ENCODE peak calls at places on chromosomes 11 and 22, in ten cellular contexts. One of them, this sample, is unnamed.

GRCh38 chr11:8382436-8383053 is 118.9 kb upstream of the LMO1 start:
- DNase-seq in LoVo: no peak
- DNase-seq in Calu3: no peak
- DNase-seq in BJ: no peak
- DNase-seq in stimulated activated naive CD4-positive, alpha-beta T cell: no peak
- DNase-seq in CD8-positive, alpha-beta T cell: no peak
- DNase-seq in NCI-H1417: no peak
- DNase-seq in GM23338: no peak
- DNase-seq in non-pigmented ciliary epithelial cell: peak; percentile 17
- DNase-seq in NCI-H187 treated with DMSO at 0.1 percent for 48 hours: no peak
- DNase-seq in this sample: no peak

GRCh38 chr11:46447544-46447943 is 56.0 kb upstream of the CHRM4 start:
- DNase-seq in GM23338: no peak
- DNase-seq in NCI-H187 treated with DMSO at 0.1 percent for 48 hours: no peak
- DNase-seq in BJ: no peak
- DNase-seq in non-pigmented ciliary epithelial cell: no peak
- DNase-seq in Calu3: no peak
- DNase-seq in NCI-H1417: no peak
- DNase-seq in LoVo: no peak
- DNase-seq in stimulated activated naive CD4-positive, alpha-beta T cell: no peak
- DNase-seq in CD8-positive, alpha-beta T cell: no peak
- DNase-seq in this sample: no peak

GRCh38 chr22:33568934-33569496 is 351.3 kb downstream of the LARGE1 start:
- DNase-seq in LoVo: no peak
- DNase-seq in stimulated activated naive CD4-positive, alpha-beta T cell: no peak
- DNase-seq in non-pigmented ciliary epithelial cell: no peak
- DNase-seq in Calu3: no peak
- DNase-seq in BJ: no peak
- DNase-seq in NCI-H1417: peak; percentile 37
- DNase-seq in NCI-H187 treated with DMSO at 0.1 percent for 48 hours: no peak
- DNase-seq in GM23338: peak; percentile 24
- DNase-seq in CD8-positive, alpha-beta T cell: no peak
- DNase-seq in this sample: no peak

GRCh38 chr22:48585916-48586798 is 1241.5 kb downstream of the BRD1 start:
- DNase-seq in GM23338: no peak
- DNase-seq in Calu3: no peak
- DNase-seq in CD8-positive, alpha-beta T cell: no peak
- DNase-seq in non-pigmented ciliary epithelial cell: no peak
- DNase-seq in BJ: no peak
- DNase-seq in stimulated activated naive CD4-positive, alpha-beta T cell: no peak
- DNase-seq in NCI-H187 treated with DMSO at 0.1 percent for 48 hours: no peak
- DNase-seq in LoVo: no peak
- DNase-seq in NCI-H1417: no peak
- DNase-seq in this sample: peak; percentile 50

GRCh38 chr11:132911186-132911585 is 621.1 kb downstream of the OPCML start:
- DNase-seq in CD8-positive, alpha-beta T cell: no peak
- DNase-seq in LoVo: no peak
- DNase-seq in BJ: no peak
- DNase-seq in Calu3: no peak
- DNase-seq in stimulated activated naive CD4-positive, alpha-beta T cell: no peak
- DNase-seq in NCI-H187 treated with DMSO at 0.1 percent for 48 hours: no peak
- DNase-seq in GM23338: no peak
- DNase-seq in NCI-H1417: peak; percentile 27
- DNase-seq in non-pigmented ciliary epithelial cell: peak; percentile 70
- DNase-seq in this sample: no peak

GRCh38 chr11:73236879-73237278 is 18.8 kb downstream of the P2RY2 start:
- DNase-seq in NCI-H1417: peak; percentile 19
- DNase-seq in CD8-positive, alpha-beta T cell: no peak
- DNase-seq in LoVo: no peak
- DNase-seq in non-pigmented ciliary epithelial cell: no peak
- DNase-seq in NCI-H187 treated with DMSO at 0.1 percent for 48 hours: no peak
- DNase-seq in BJ: no peak
- DNase-seq in GM23338: peak; percentile 86
- DNase-seq in stimulated activated naive CD4-positive, alpha-beta T cell: no peak
- DNase-seq in Calu3: peak; percentile 56
- DNase-seq in this sample: peak; percentile 80

GRCh38 chr11:78594814-78595213 is 20.1 kb upstream of the NARS2 start:
- DNase-seq in stimulated activated naive CD4-positive, alpha-beta T cell: no peak
- DNase-seq in GM23338: peak; percentile 78
- DNase-seq in LoVo: no peak
- DNase-seq in NCI-H187 treated with DMSO at 0.1 percent for 48 hours: no peak
- DNase-seq in non-pigmented ciliary epithelial cell: no peak
- DNase-seq in BJ: no peak
- DNase-seq in NCI-H1417: no peak
- DNase-seq in CD8-positive, alpha-beta T cell: no peak
- DNase-seq in Calu3: no peak
- DNase-seq in this sample: peak; percentile 61

GRCh38 chr11:65118097-65118837 is 766 bp upstream of the ZNHIT2 start:
- DNase-seq in LoVo: no peak
- DNase-seq in GM23338: no peak
- DNase-seq in Calu3: no peak
- DNase-seq in BJ: no peak
- DNase-seq in non-pigmented ciliary epithelial cell: no peak
- DNase-seq in NCI-H1417: no peak
- DNase-seq in NCI-H187 treated with DMSO at 0.1 percent for 48 hours: no peak
- DNase-seq in stimulated activated naive CD4-positive, alpha-beta T cell: no peak
- DNase-seq in CD8-positive, alpha-beta T cell: no peak
- DNase-seq in this sample: no peak

GRCh38 chr11:23413057-23413456 is 552.8 kb upstream of the CCDC179 start:
- DNase-seq in NCI-H187 treated with DMSO at 0.1 percent for 48 hours: no peak
- DNase-seq in CD8-positive, alpha-beta T cell: no peak
- DNase-seq in GM23338: no peak
- DNase-seq in Calu3: no peak
- DNase-seq in LoVo: no peak
- DNase-seq in NCI-H1417: no peak
- DNase-seq in BJ: no peak
- DNase-seq in non-pigmented ciliary epithelial cell: no peak
- DNase-seq in stimulated activated naive CD4-positive, alpha-beta T cell: no peak
- DNase-seq in this sample: no peak

GRCh38 chr22:38350444-38351359 is 33.5 kb upstream of the CSNK1E start:
- DNase-seq in LoVo: no peak
- DNase-seq in stimulated activated naive CD4-positive, alpha-beta T cell: no peak
- DNase-seq in NCI-H1417: no peak
- DNase-seq in GM23338: peak; percentile 38
- DNase-seq in non-pigmented ciliary epithelial cell: no peak
- DNase-seq in BJ: no peak
- DNase-seq in NCI-H187 treated with DMSO at 0.1 percent for 48 hours: no peak
- DNase-seq in CD8-positive, alpha-beta T cell: no peak
- DNase-seq in Calu3: no peak
- DNase-seq in this sample: no peak

GRCh38 chr22:22595001-22595835 is 36.2 kb upstream of the PRAME start:
- DNase-seq in LoVo: no peak
- DNase-seq in BJ: no peak
- DNase-seq in CD8-positive, alpha-beta T cell: no peak
- DNase-seq in non-pigmented ciliary epithelial cell: no peak
- DNase-seq in NCI-H187 treated with DMSO at 0.1 percent for 48 hours: no peak
- DNase-seq in GM23338: no peak
- DNase-seq in Calu3: no peak
- DNase-seq in NCI-H1417: no peak
- DNase-seq in stimulated activated naive CD4-positive, alpha-beta T cell: no peak
- DNase-seq in this sample: no peak

GRCh38 chr22:37626144-37626543 is 13.3 kb upstream of the SH3BP1 start:
- DNase-seq in NCI-H187 treated with DMSO at 0.1 percent for 48 hours: no peak
- DNase-seq in NCI-H1417: no peak
- DNase-seq in GM23338: no peak
- DNase-seq in stimulated activated naive CD4-positive, alpha-beta T cell: no peak
- DNase-seq in Calu3: no peak
- DNase-seq in BJ: no peak
- DNase-seq in CD8-positive, alpha-beta T cell: no peak
- DNase-seq in non-pigmented ciliary epithelial cell: no peak
- DNase-seq in LoVo: no peak
- DNase-seq in this sample: no peak

GRCh38 chr22:23431337-23432072 is 148.6 kb downstream of the IGLL1 start:
- DNase-seq in non-pigmented ciliary epithelial cell: no peak
- DNase-seq in Calu3: no peak
- DNase-seq in LoVo: no peak
- DNase-seq in BJ: no peak
- DNase-seq in NCI-H1417: peak; percentile 2
- DNase-seq in CD8-positive, alpha-beta T cell: no peak
- DNase-seq in stimulated activated naive CD4-positive, alpha-beta T cell: no peak
- DNase-seq in NCI-H187 treated with DMSO at 0.1 percent for 48 hours: no peak
- DNase-seq in GM23338: no peak
- DNase-seq in this sample: no peak

GRCh38 chr11:65071907-65072630 is 11.8 kb downstream of the CDCA5 start:
- DNase-seq in stimulated activated naive CD4-positive, alpha-beta T cell: no peak
- DNase-seq in non-pigmented ciliary epithelial cell: no peak
- DNase-seq in NCI-H187 treated with DMSO at 0.1 percent for 48 hours: no peak
- DNase-seq in Calu3: no peak
- DNase-seq in GM23338: no peak
- DNase-seq in CD8-positive, alpha-beta T cell: no peak
- DNase-seq in LoVo: no peak
- DNase-seq in NCI-H1417: no peak
- DNase-seq in BJ: no peak
- DNase-seq in this sample: no peak

GRCh38 chr22:36658900-36659299 is 44.7 kb downstream of the CACNG2 start:
- DNase-seq in LoVo: no peak
- DNase-seq in NCI-H187 treated with DMSO at 0.1 percent for 48 hours: no peak
- DNase-seq in Calu3: peak; percentile 5
- DNase-seq in NCI-H1417: no peak
- DNase-seq in stimulated activated naive CD4-positive, alpha-beta T cell: no peak
- DNase-seq in non-pigmented ciliary epithelial cell: no peak
- DNase-seq in BJ: no peak
- DNase-seq in CD8-positive, alpha-beta T cell: no peak
- DNase-seq in GM23338: no peak
- DNase-seq in this sample: no peak

GRCh38 chr22:23218867-23219251 is 38.5 kb downstream of the BCR start:
- DNase-seq in BJ: no peak
- DNase-seq in stimulated activated naive CD4-positive, alpha-beta T cell: no peak
- DNase-seq in LoVo: no peak
- DNase-seq in non-pigmented ciliary epithelial cell: no peak
- DNase-seq in Calu3: peak; percentile 41
- DNase-seq in NCI-H187 treated with DMSO at 0.1 percent for 48 hours: peak; percentile 43
- DNase-seq in NCI-H1417: peak; percentile 88
- DNase-seq in GM23338: peak; percentile 70
- DNase-seq in CD8-positive, alpha-beta T cell: no peak
- DNase-seq in this sample: peak; percentile 69

GRCh38 chr22:48926663-48927062 is 901.0 kb downstream of the BRD1 start:
- DNase-seq in BJ: no peak
- DNase-seq in NCI-H187 treated with DMSO at 0.1 percent for 48 hours: no peak
- DNase-seq in stimulated activated naive CD4-positive, alpha-beta T cell: no peak
- DNase-seq in GM23338: no peak
- DNase-seq in LoVo: no peak
- DNase-seq in non-pigmented ciliary epithelial cell: no peak
- DNase-seq in Calu3: no peak
- DNase-seq in CD8-positive, alpha-beta T cell: no peak
- DNase-seq in NCI-H1417: no peak
- DNase-seq in this sample: no peak

GRCh38 chr11:65718964-65719492 is 1.6 kb downstream of the RNASEH2C start:
- DNase-seq in LoVo: no peak
- DNase-seq in NCI-H1417: no peak
- DNase-seq in stimulated activated naive CD4-positive, alpha-beta T cell: no peak
- DNase-seq in NCI-H187 treated with DMSO at 0.1 percent for 48 hours: no peak
- DNase-seq in Calu3: no peak
- DNase-seq in GM23338: no peak
- DNase-seq in non-pigmented ciliary epithelial cell: no peak
- DNase-seq in CD8-positive, alpha-beta T cell: no peak
- DNase-seq in BJ: no peak
- DNase-seq in this sample: no peak

GRCh38 chr11:111570796-111571195 is 30.3 kb downstream of the LAYN start:
- DNase-seq in GM23338: no peak
- DNase-seq in Calu3: no peak
- DNase-seq in NCI-H187 treated with DMSO at 0.1 percent for 48 hours: no peak
- DNase-seq in BJ: no peak
- DNase-seq in CD8-positive, alpha-beta T cell: no peak
- DNase-seq in NCI-H1417: no peak
- DNase-seq in non-pigmented ciliary epithelial cell: no peak
- DNase-seq in LoVo: no peak
- DNase-seq in stimulated activated naive CD4-positive, alpha-beta T cell: no peak
- DNase-seq in this sample: no peak

GRCh38 chr11:119295178-119295577 is 21.8 kb downstream of the MCAM start:
- DNase-seq in GM23338: no peak
- DNase-seq in LoVo: no peak
- DNase-seq in CD8-positive, alpha-beta T cell: no peak
- DNase-seq in stimulated activated naive CD4-positive, alpha-beta T cell: no peak
- DNase-seq in NCI-H1417: no peak
- DNase-seq in BJ: no peak
- DNase-seq in NCI-H187 treated with DMSO at 0.1 percent for 48 hours: no peak
- DNase-seq in non-pigmented ciliary epithelial cell: no peak
- DNase-seq in Calu3: no peak
- DNase-seq in this sample: no peak

GRCh38 chr11:96254087-96254486 is 88.9 kb downstream of the MAML2 start:
- DNase-seq in Calu3: no peak
- DNase-seq in NCI-H187 treated with DMSO at 0.1 percent for 48 hours: no peak
- DNase-seq in LoVo: no peak
- DNase-seq in GM23338: peak; percentile 22
- DNase-seq in stimulated activated naive CD4-positive, alpha-beta T cell: peak; percentile 41
- DNase-seq in CD8-positive, alpha-beta T cell: no peak
- DNase-seq in BJ: no peak
- DNase-seq in NCI-H1417: no peak
- DNase-seq in non-pigmented ciliary epithelial cell: peak; percentile 71
- DNase-seq in this sample: no peak

GRCh38 chr22:23781533-23781932 is 5.2 kb upstream of the SMARCB1 start:
- DNase-seq in BJ: no peak
- DNase-seq in LoVo: no peak
- DNase-seq in Calu3: peak; percentile 34
- DNase-seq in NCI-H1417: no peak
- DNase-seq in CD8-positive, alpha-beta T cell: no peak
- DNase-seq in GM23338: no peak
- DNase-seq in stimulated activated naive CD4-positive, alpha-beta T cell: no peak
- DNase-seq in NCI-H187 treated with DMSO at 0.1 percent for 48 hours: no peak
- DNase-seq in non-pigmented ciliary epithelial cell: no peak
- DNase-seq in this sample: no peak

GRCh38 chr11:57409321-57410100 is 17.4 kb downstream of the SLC43A3 start:
- DNase-seq in LoVo: no peak
- DNase-seq in non-pigmented ciliary epithelial cell: no peak
- DNase-seq in Calu3: no peak
- DNase-seq in NCI-H1417: no peak
- DNase-seq in GM23338: no peak
- DNase-seq in CD8-positive, alpha-beta T cell: no peak
- DNase-seq in BJ: no peak
- DNase-seq in stimulated activated naive CD4-positive, alpha-beta T cell: no peak
- DNase-seq in NCI-H187 treated with DMSO at 0.1 percent for 48 hours: no peak
- DNase-seq in this sample: no peak

GRCh38 chr11:130202818-130203671 is 43.5 kb downstream of the ST14 start:
- DNase-seq in stimulated activated naive CD4-positive, alpha-beta T cell: no peak
- DNase-seq in BJ: no peak
- DNase-seq in NCI-H187 treated with DMSO at 0.1 percent for 48 hours: no peak
- DNase-seq in NCI-H1417: no peak
- DNase-seq in LoVo: no peak
- DNase-seq in Calu3: no peak
- DNase-seq in CD8-positive, alpha-beta T cell: no peak
- DNase-seq in GM23338: no peak
- DNase-seq in non-pigmented ciliary epithelial cell: no peak
- DNase-seq in this sample: no peak

GRCh38 chr22:30247974-30248373 is 1.4 kb upstream of the LIF start:
- DNase-seq in NCI-H187 treated with DMSO at 0.1 percent for 48 hours: no peak
- DNase-seq in GM23338: no peak
- DNase-seq in stimulated activated naive CD4-positive, alpha-beta T cell: no peak
- DNase-seq in NCI-H1417: no peak
- DNase-seq in non-pigmented ciliary epithelial cell: no peak
- DNase-seq in Calu3: peak; percentile 59
- DNase-seq in LoVo: no peak
- DNase-seq in BJ: no peak
- DNase-seq in CD8-positive, alpha-beta T cell: no peak
- DNase-seq in this sample: no peak

GRCh38 chr11:64629796-64630562 is 39.0 kb downstream of the SLC22A12 start:
- DNase-seq in non-pigmented ciliary epithelial cell: no peak
- DNase-seq in Calu3: no peak
- DNase-seq in NCI-H1417: no peak
- DNase-seq in CD8-positive, alpha-beta T cell: no peak
- DNase-seq in LoVo: no peak
- DNase-seq in stimulated activated naive CD4-positive, alpha-beta T cell: no peak
- DNase-seq in GM23338: peak; percentile 98
- DNase-seq in NCI-H187 treated with DMSO at 0.1 percent for 48 hours: no peak
- DNase-seq in BJ: no peak
- DNase-seq in this sample: peak; percentile 96

GRCh38 chr11:75627879-75628668 is 40.8 kb downstream of the MAP6 start:
- DNase-seq in NCI-H187 treated with DMSO at 0.1 percent for 48 hours: no peak
- DNase-seq in non-pigmented ciliary epithelial cell: no peak
- DNase-seq in GM23338: peak; percentile 60
- DNase-seq in NCI-H1417: peak; percentile 41
- DNase-seq in LoVo: no peak
- DNase-seq in BJ: no peak
- DNase-seq in Calu3: no peak
- DNase-seq in CD8-positive, alpha-beta T cell: no peak
- DNase-seq in stimulated activated naive CD4-positive, alpha-beta T cell: no peak
- DNase-seq in this sample: peak; percentile 53

GRCh38 chr11:103659138-103659734 is 377.2 kb upstream of the DDI1 start:
- DNase-seq in CD8-positive, alpha-beta T cell: no peak
- DNase-seq in BJ: no peak
- DNase-seq in NCI-H1417: peak; percentile 60
- DNase-seq in NCI-H187 treated with DMSO at 0.1 percent for 48 hours: no peak
- DNase-seq in GM23338: peak; percentile 52
- DNase-seq in non-pigmented ciliary epithelial cell: no peak
- DNase-seq in LoVo: no peak
- DNase-seq in Calu3: peak; percentile 6
- DNase-seq in stimulated activated naive CD4-positive, alpha-beta T cell: no peak
- DNase-seq in this sample: peak; percentile 26